ENCODE peak calls at places on chromosomes 7 and 10, in ten cellular contexts. One of them, this sample, is unnamed.

GRCh38 chr7:72313906-72314305 is 98.2 kb downstream of the CALN1 start:
- DNase-seq in K562: no peak
- DNase-seq in pancreas: no peak
- DNase-seq in right atrium auricular region: no peak
- DNase-seq in body of pancreas: no peak
- DNase-seq in HepG2: no peak
- DNase-seq in SK-N-SH: no peak
- DNase-seq in PC-3: no peak
- DNase-seq in fibroblast of lung: no peak
- DNase-seq in CD4-positive, CD25-positive, alpha-beta regulatory T cell: no peak
- DNase-seq in this sample: no peak

GRCh38 chr10:16995867-16996529 is 133.6 kb downstream of the CUBN start:
- DNase-seq in K562: peak; percentile 60
- DNase-seq in SK-N-SH: no peak
- DNase-seq in body of pancreas: no peak
- DNase-seq in CD4-positive, CD25-positive, alpha-beta regulatory T cell: no peak
- DNase-seq in PC-3: peak; percentile 53
- DNase-seq in right atrium auricular region: no peak
- DNase-seq in HepG2: no peak
- DNase-seq in fibroblast of lung: peak; percentile 73
- DNase-seq in pancreas: no peak
- DNase-seq in this sample: no peak

GRCh38 chr7:82234457-82235049 is 209.0 kb downstream of the CACNA2D1 start:
- DNase-seq in CD4-positive, CD25-positive, alpha-beta regulatory T cell: no peak
- DNase-seq in right atrium auricular region: no peak
- DNase-seq in pancreas: no peak
- DNase-seq in K562: peak; percentile 10
- DNase-seq in PC-3: peak; percentile 60
- DNase-seq in SK-N-SH: peak; percentile 22
- DNase-seq in body of pancreas: no peak
- DNase-seq in HepG2: peak; percentile 16
- DNase-seq in fibroblast of lung: peak; percentile 25
- DNase-seq in this sample: no peak

GRCh38 chr7:81162771-81163525 is 244.1 kb upstream of the SEMA3C start:
- DNase-seq in PC-3: peak; percentile 35
- DNase-seq in SK-N-SH: no peak
- DNase-seq in HepG2: no peak
- DNase-seq in pancreas: no peak
- DNase-seq in K562: no peak
- DNase-seq in CD4-positive, CD25-positive, alpha-beta regulatory T cell: no peak
- DNase-seq in right atrium auricular region: no peak
- DNase-seq in fibroblast of lung: peak; percentile 83
- DNase-seq in body of pancreas: no peak
- DNase-seq in this sample: peak; percentile 72

GRCh38 chr7:29315302-29316270 is 121.0 kb downstream of the CHN2 start:
- DNase-seq in right atrium auricular region: no peak
- DNase-seq in pancreas: no peak
- DNase-seq in HepG2: no peak
- DNase-seq in K562: no peak
- DNase-seq in CD4-positive, CD25-positive, alpha-beta regulatory T cell: no peak
- DNase-seq in PC-3: no peak
- DNase-seq in SK-N-SH: no peak
- DNase-seq in fibroblast of lung: no peak
- DNase-seq in body of pancreas: no peak
- DNase-seq in this sample: no peak

GRCh38 chr7:74657692-74658170 is at the start of gene GTF2I:
- DNase-seq in fibroblast of lung: no peak
- DNase-seq in PC-3: no peak
- DNase-seq in pancreas: no peak
- DNase-seq in right atrium auricular region: no peak
- DNase-seq in body of pancreas: no peak
- DNase-seq in SK-N-SH: no peak
- DNase-seq in CD4-positive, CD25-positive, alpha-beta regulatory T cell: no peak
- DNase-seq in K562: peak; percentile 82
- DNase-seq in HepG2: no peak
- DNase-seq in this sample: no peak

GRCh38 chr7:3107889-3108570 is 64.4 kb upstream of the CARD11 start:
- DNase-seq in SK-N-SH: no peak
- DNase-seq in PC-3: peak; percentile 64
- DNase-seq in fibroblast of lung: peak; percentile 10
- DNase-seq in HepG2: no peak
- DNase-seq in body of pancreas: no peak
- DNase-seq in K562: no peak
- DNase-seq in CD4-positive, CD25-positive, alpha-beta regulatory T cell: no peak
- DNase-seq in right atrium auricular region: no peak
- DNase-seq in pancreas: no peak
- DNase-seq in this sample: no peak

GRCh38 chr7:150357277-150357676 is 11.3 kb upstream of the REPIN1 start:
- DNase-seq in pancreas: no peak
- DNase-seq in CD4-positive, CD25-positive, alpha-beta regulatory T cell: peak; percentile 52
- DNase-seq in fibroblast of lung: no peak
- DNase-seq in SK-N-SH: no peak
- DNase-seq in body of pancreas: no peak
- DNase-seq in K562: no peak
- DNase-seq in PC-3: no peak
- DNase-seq in right atrium auricular region: no peak
- DNase-seq in HepG2: no peak
- DNase-seq in this sample: no peak

GRCh38 chr10:73168486-73168844 is 546 bp downstream of the FAM149B1 start:
- DNase-seq in right atrium auricular region: no peak
- DNase-seq in PC-3: no peak
- DNase-seq in CD4-positive, CD25-positive, alpha-beta regulatory T cell: no peak
- DNase-seq in fibroblast of lung: no peak
- DNase-seq in body of pancreas: no peak
- DNase-seq in SK-N-SH: no peak
- DNase-seq in pancreas: no peak
- DNase-seq in K562: no peak
- DNase-seq in HepG2: peak; percentile 47
- DNase-seq in this sample: no peak

GRCh38 chr10:73169320-73169719 is 1.4 kb downstream of the FAM149B1 start:
- DNase-seq in PC-3: no peak
- DNase-seq in fibroblast of lung: no peak
- DNase-seq in SK-N-SH: no peak
- DNase-seq in HepG2: no peak
- DNase-seq in CD4-positive, CD25-positive, alpha-beta regulatory T cell: no peak
- DNase-seq in pancreas: no peak
- DNase-seq in K562: no peak
- DNase-seq in body of pancreas: no peak
- DNase-seq in right atrium auricular region: no peak
- DNase-seq in this sample: no peak

GRCh38 chr10:73163096-73163495 is 4.7 kb downstream of the ECD start:
- DNase-seq in body of pancreas: no peak
- DNase-seq in SK-N-SH: no peak
- DNase-seq in right atrium auricular region: no peak
- DNase-seq in K562: no peak
- DNase-seq in PC-3: no peak
- DNase-seq in fibroblast of lung: no peak
- DNase-seq in CD4-positive, CD25-positive, alpha-beta regulatory T cell: no peak
- DNase-seq in HepG2: no peak
- DNase-seq in pancreas: no peak
- DNase-seq in this sample: no peak

GRCh38 chr10:73166972-73167371 is 836 bp downstream of the ECD start:
- DNase-seq in CD4-positive, CD25-positive, alpha-beta regulatory T cell: no peak
- DNase-seq in pancreas: no peak
- DNase-seq in SK-N-SH: no peak
- DNase-seq in PC-3: no peak
- DNase-seq in HepG2: no peak
- DNase-seq in right atrium auricular region: no peak
- DNase-seq in fibroblast of lung: no peak
- DNase-seq in body of pancreas: no peak
- DNase-seq in K562: no peak
- DNase-seq in this sample: no peak

DNA sequence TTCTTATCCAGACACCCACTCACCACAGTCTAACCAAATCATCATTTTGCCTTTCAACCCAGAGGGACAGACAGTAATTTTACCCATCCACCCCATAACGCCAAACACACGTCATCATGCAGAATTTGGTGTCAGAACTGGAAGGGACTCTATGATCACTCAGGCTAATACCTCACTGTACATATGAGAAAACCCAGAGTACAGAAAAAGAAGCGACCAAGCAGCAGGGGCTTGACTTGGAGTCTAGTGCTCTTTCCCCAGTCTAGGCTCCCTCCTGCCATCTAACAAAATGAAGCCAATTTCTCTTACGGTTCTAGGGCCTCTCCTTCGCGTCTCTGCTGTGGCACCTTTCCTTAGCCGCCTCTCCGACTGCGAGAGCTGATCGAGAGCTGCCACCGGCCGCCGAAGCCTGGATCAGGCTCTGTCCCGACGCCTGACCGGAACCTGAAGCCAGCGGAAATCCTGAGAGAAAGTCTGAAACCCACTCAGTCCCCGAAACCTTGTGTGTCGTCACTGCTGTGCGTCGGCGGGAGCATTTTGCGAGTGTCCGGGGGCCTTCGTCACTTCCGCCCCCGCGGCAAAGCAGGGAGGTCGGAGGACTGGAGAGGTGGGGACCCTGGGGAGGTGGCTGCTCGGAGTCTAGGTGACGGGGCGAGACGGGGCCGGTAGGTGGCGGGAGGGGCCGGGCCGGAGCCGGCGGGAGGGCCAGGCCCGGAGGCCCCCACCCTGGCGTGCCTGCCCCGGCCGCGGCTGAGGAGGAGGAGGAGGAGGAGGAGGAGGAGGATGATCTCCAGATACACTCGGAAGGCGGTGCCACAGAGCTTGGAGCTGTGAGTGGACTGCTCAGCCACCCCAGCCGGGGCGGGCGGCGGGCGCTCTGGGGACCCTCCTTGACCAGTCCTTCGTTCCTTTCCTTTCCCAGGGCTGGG is at the start of the genes ECD and FAM149B1:
- DNase-seq in SK-N-SH: peak; percentile 95
- DNase-seq in body of pancreas: peak; percentile 92
- DNase-seq in CD4-positive, CD25-positive, alpha-beta regulatory T cell: peak; percentile 90
- DNase-seq in right atrium auricular region: peak; percentile 94
- DNase-seq in K562: peak; percentile 97
- DNase-seq in fibroblast of lung: peak; percentile 94
- DNase-seq in PC-3: peak; percentile 100
- DNase-seq in HepG2: peak; percentile 95
- DNase-seq in pancreas: peak; percentile 89
- DNase-seq in this sample: peak; percentile 94
- H3K4me3 ChIP-seq in SK-N-SH: peak within 1 kb of the TSS; percentile 64
- H3K4me3 ChIP-seq in body of pancreas: peak within 1 kb of the TSS; percentile 92
- H3K4me3 ChIP-seq in CD4-positive, CD25-positive, alpha-beta regulatory T cell: peak within 1 kb of the TSS; percentile 100
- H3K4me3 ChIP-seq in right atrium auricular region: peak within 1 kb of the TSS; percentile 90
- H3K4me3 ChIP-seq in K562: peak within 1 kb of the TSS; percentile 67
- H3K4me3 ChIP-seq in fibroblast of lung: peak within 1 kb of the TSS; percentile 92
- H3K4me3 ChIP-seq in PC-3: peak within 1 kb of the TSS; percentile 76
- H3K4me3 ChIP-seq in HepG2: peak within 1 kb of the TSS; percentile 84
- H3K4me3 ChIP-seq in pancreas: peak within 1 kb of the TSS; percentile 70
- H3K4me3 ChIP-seq in this sample: peak within 1 kb of the TSS; percentile 68

GRCh38 chr7:45069444-45070253 is 19.1 kb downstream of the NACAD start:
- DNase-seq in CD4-positive, CD25-positive, alpha-beta regulatory T cell: no peak
- DNase-seq in HepG2: no peak
- DNase-seq in right atrium auricular region: no peak
- DNase-seq in SK-N-SH: no peak
- DNase-seq in fibroblast of lung: no peak
- DNase-seq in PC-3: no peak
- DNase-seq in body of pancreas: no peak
- DNase-seq in pancreas: no peak
- DNase-seq in K562: peak; percentile 14
- DNase-seq in this sample: no peak

GRCh38 chr7:45072131-45073030 is 16.4 kb downstream of the NACAD start:
- DNase-seq in K562: no peak
- DNase-seq in SK-N-SH: peak; percentile 65
- DNase-seq in PC-3: no peak
- DNase-seq in pancreas: no peak
- DNase-seq in right atrium auricular region: no peak
- DNase-seq in CD4-positive, CD25-positive, alpha-beta regulatory T cell: no peak
- DNase-seq in HepG2: no peak
- DNase-seq in fibroblast of lung: no peak
- DNase-seq in body of pancreas: no peak
- DNase-seq in this sample: no peak

GRCh38 chr7:45071528-45071927 is 17.2 kb downstream of the NACAD start:
- DNase-seq in pancreas: no peak
- DNase-seq in body of pancreas: no peak
- DNase-seq in HepG2: no peak
- DNase-seq in SK-N-SH: no peak
- DNase-seq in K562: no peak
- DNase-seq in fibroblast of lung: no peak
- DNase-seq in CD4-positive, CD25-positive, alpha-beta regulatory T cell: no peak
- DNase-seq in PC-3: no peak
- DNase-seq in right atrium auricular region: no peak
- DNase-seq in this sample: no peak

GRCh38 chr7:45068236-45069023 is 20.3 kb downstream of the NACAD start:
- DNase-seq in fibroblast of lung: no peak
- DNase-seq in K562: no peak
- DNase-seq in PC-3: no peak
- DNase-seq in HepG2: no peak
- DNase-seq in SK-N-SH: no peak
- DNase-seq in right atrium auricular region: no peak
- DNase-seq in CD4-positive, CD25-positive, alpha-beta regulatory T cell: no peak
- DNase-seq in body of pancreas: no peak
- DNase-seq in pancreas: no peak
- DNase-seq in this sample: no peak

GRCh38 chr7:45070254-45070642 is 18.5 kb downstream of the NACAD start:
- DNase-seq in pancreas: no peak
- DNase-seq in HepG2: no peak
- DNase-seq in fibroblast of lung: no peak
- DNase-seq in PC-3: no peak
- DNase-seq in K562: no peak
- DNase-seq in body of pancreas: no peak
- DNase-seq in SK-N-SH: no peak
- DNase-seq in CD4-positive, CD25-positive, alpha-beta regulatory T cell: no peak
- DNase-seq in right atrium auricular region: no peak
- DNase-seq in this sample: no peak
- H3K36me3 ChIP-seq in pancreas: peaks cover 28% of the 10 kb centered on the region
- H3K36me3 ChIP-seq in HepG2: peaks cover 25% of the 10 kb centered on the region
- H3K36me3 ChIP-seq in fibroblast of lung: peaks cover 14% of the 10 kb centered on the region
- H3K36me3 ChIP-seq in PC-3: peaks cover 3% of the 10 kb centered on the region
- H3K36me3 ChIP-seq in K562: peaks cover 89% of the 10 kb centered on the region
- H3K36me3 ChIP-seq in body of pancreas: peaks cover 12% of the 10 kb centered on the region
- H3K36me3 ChIP-seq in SK-N-SH: peaks cover 17% of the 10 kb centered on the region
- H3K36me3 ChIP-seq in CD4-positive, CD25-positive, alpha-beta regulatory T cell: peaks cover 96% of the 10 kb centered on the region
- H3K36me3 ChIP-seq in right atrium auricular region: peaks cover 72% of the 10 kb centered on the region
- H3K36me3 ChIP-seq in this sample: peaks cover 14% of the 10 kb centered on the region

DNA sequence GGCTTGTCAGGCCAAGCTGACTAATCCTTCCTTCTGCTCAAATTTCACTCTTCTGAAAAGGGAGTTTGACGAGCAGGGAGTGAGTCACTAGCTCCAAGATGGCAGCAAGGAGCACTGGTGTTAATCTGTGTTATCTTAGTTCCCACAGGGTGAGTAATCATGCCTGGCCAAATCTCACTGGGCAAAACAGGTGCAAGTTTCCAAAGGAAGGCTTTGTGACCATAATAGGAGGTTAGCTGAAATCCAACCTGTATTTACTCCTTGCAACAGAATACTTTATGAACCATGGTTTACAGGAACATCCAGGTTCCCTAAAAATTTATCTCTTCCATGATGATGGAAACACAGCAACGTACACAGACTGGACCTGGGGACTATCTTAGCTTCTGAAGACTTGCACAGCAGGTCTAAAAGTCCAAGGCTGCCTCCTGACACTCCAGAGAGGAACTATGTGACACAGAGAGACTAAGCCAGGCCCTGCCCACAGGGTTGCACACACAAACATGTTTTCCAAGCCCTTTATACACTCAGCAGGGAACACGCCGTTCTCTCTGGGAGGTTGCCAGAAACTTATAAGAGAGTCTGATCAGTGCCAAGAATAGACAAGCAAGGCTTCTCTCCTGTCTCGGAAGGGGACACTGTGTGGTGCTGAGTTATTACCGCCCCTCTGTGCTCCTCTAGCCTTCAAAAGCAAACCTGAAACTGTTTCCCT is 46.3 kb downstream of the PDK4 start:
- DNase-seq in body of pancreas: peak; percentile 98
- DNase-seq in pancreas: peak; percentile 83
- DNase-seq in SK-N-SH: no peak
- DNase-seq in PC-3: peak; percentile 90
- DNase-seq in fibroblast of lung: peak; percentile 92
- DNase-seq in right atrium auricular region: peak; percentile 98
- DNase-seq in HepG2: no peak
- DNase-seq in K562: no peak
- DNase-seq in CD4-positive, CD25-positive, alpha-beta regulatory T cell: no peak
- DNase-seq in this sample: peak; percentile 62
- H3K4me3 ChIP-seq in body of pancreas: no peak overlapping the region
- H3K4me3 ChIP-seq in pancreas: peak overlapping the region; percentile 5
- H3K4me3 ChIP-seq in SK-N-SH: no peak overlapping the region
- H3K4me3 ChIP-seq in PC-3: peak overlapping the region; percentile 30
- H3K4me3 ChIP-seq in fibroblast of lung: no peak overlapping the region
- H3K4me3 ChIP-seq in right atrium auricular region: peak overlapping the region; percentile 6
- H3K4me3 ChIP-seq in HepG2: no peak overlapping the region
- H3K4me3 ChIP-seq in K562: peak overlapping the region; percentile 10
- H3K4me3 ChIP-seq in CD4-positive, CD25-positive, alpha-beta regulatory T cell: no peak overlapping the region
- H3K4me3 ChIP-seq in this sample: no peak overlapping the region

DNA sequence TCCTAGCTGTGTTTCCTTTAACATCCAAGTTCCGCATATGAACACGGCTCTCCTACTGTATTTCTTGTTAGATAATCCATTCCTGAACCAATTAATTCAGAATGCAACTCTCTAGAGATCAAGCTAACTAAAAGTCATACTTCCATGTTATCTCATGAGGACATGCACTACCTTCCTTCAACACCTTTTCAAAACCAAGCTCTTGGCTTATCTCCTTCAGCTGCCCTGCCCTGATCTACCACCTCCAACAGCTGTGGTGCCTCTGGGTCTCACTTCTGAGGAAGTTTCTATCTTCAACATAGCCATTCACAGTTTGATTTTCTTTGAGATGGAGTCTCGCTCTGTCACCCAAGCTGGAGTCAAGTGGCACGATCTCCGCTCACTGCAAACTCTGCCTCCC is 109.5 kb downstream of the IDE start:
- DNase-seq in HepG2: no peak
- DNase-seq in pancreas: no peak
- DNase-seq in right atrium auricular region: no peak
- DNase-seq in K562: no peak
- DNase-seq in PC-3: no peak
- DNase-seq in body of pancreas: no peak
- DNase-seq in CD4-positive, CD25-positive, alpha-beta regulatory T cell: no peak
- DNase-seq in SK-N-SH: no peak
- DNase-seq in fibroblast of lung: no peak
- DNase-seq in this sample: no peak
- H3K36me3 ChIP-seq in HepG2: peaks cover 68% of the 10 kb centered on the region
- H3K36me3 ChIP-seq in pancreas: peaks cover 69% of the 10 kb centered on the region
- H3K36me3 ChIP-seq in right atrium auricular region: peaks cover 74% of the 10 kb centered on the region
- H3K36me3 ChIP-seq in K562: peaks cover 72% of the 10 kb centered on the region
- H3K36me3 ChIP-seq in PC-3: no peaks in the 10 kb centered on the region
- H3K36me3 ChIP-seq in body of pancreas: peaks cover 34% of the 10 kb centered on the region
- H3K36me3 ChIP-seq in CD4-positive, CD25-positive, alpha-beta regulatory T cell: peaks cover 73% of the 10 kb centered on the region
- H3K36me3 ChIP-seq in SK-N-SH: peaks cover 51% of the 10 kb centered on the region
- H3K36me3 ChIP-seq in fibroblast of lung: peaks cover 3% of the 10 kb centered on the region
- H3K36me3 ChIP-seq in this sample: peaks cover 62% of the 10 kb centered on the region

This sample was measured in MG63.